ENCODE peak calls at places on chromosome 1, in six cellular contexts. One of them, this sample, is unnamed.

GRCh38 chr1:174874337-174875053 is 125.3 kb upstream of the CACYBP start:
- DNase-seq in H1: no peak
- DNase-seq in K562: no peak
- DNase-seq in GM12892: peak; percentile 13
- DNase-seq in HepG2: no peak
- DNase-seq in SK-N-SH: no peak
- DNase-seq in this sample: no peak

GRCh38 chr1:237759371-237759770 is 131.4 kb downstream of the ZP4 start:
- DNase-seq in GM12892: no peak
- DNase-seq in K562: no peak
- DNase-seq in H1: no peak
- DNase-seq in HepG2: no peak
- DNase-seq in SK-N-SH: no peak
- DNase-seq in this sample: no peak

GRCh38 chr1:21349693-21350092 is 59.4 kb upstream of the ECE1 start:
- DNase-seq in SK-N-SH: no peak
- DNase-seq in HepG2: no peak
- DNase-seq in K562: no peak
- DNase-seq in GM12892: no peak
- DNase-seq in H1: no peak
- DNase-seq in this sample: no peak

GRCh38 chr1:203926025-203926540 is 64.7 kb downstream of the SNRPE start:
- DNase-seq in K562: no peak
- DNase-seq in GM12892: no peak
- DNase-seq in SK-N-SH: no peak
- DNase-seq in H1: no peak
- DNase-seq in HepG2: no peak
- DNase-seq in this sample: no peak

GRCh38 chr1:182657026-182657425 is 27.4 kb downstream of the RGS8 start:
- DNase-seq in H1: no peak
- DNase-seq in HepG2: no peak
- DNase-seq in K562: no peak
- DNase-seq in GM12892: no peak
- DNase-seq in SK-N-SH: no peak
- DNase-seq in this sample: no peak

GRCh38 chr1:38129971-38130370 is 83.4 kb upstream of the POU3F1 start:
- DNase-seq in H1: no peak
- DNase-seq in K562: no peak
- DNase-seq in SK-N-SH: no peak
- DNase-seq in HepG2: no peak
- DNase-seq in GM12892: no peak
- DNase-seq in this sample: no peak

GRCh38 chr1:109636201-109636952 is 16.7 kb downstream of the AMPD2 start:
- DNase-seq in HepG2: peak; percentile 46
- DNase-seq in H1: peak; percentile 53
- DNase-seq in SK-N-SH: no peak
- DNase-seq in K562: peak; percentile 48
- DNase-seq in GM12892: no peak
- DNase-seq in this sample: no peak

GRCh38 chr1:8661185-8662110 is 156.0 kb downstream of the RERE start:
- DNase-seq in K562: no peak
- DNase-seq in H1: no peak
- DNase-seq in GM12892: no peak
- DNase-seq in HepG2: no peak
- DNase-seq in SK-N-SH: no peak
- DNase-seq in this sample: no peak

GRCh38 chr1:79726911-79727310 is 720.4 kb upstream of the ADGRL4 start:
- DNase-seq in SK-N-SH: no peak
- DNase-seq in GM12892: no peak
- DNase-seq in H1: no peak
- DNase-seq in K562: no peak
- DNase-seq in HepG2: no peak
- DNase-seq in this sample: no peak

GRCh38 chr1:236795757-236796719 is 946 bp downstream of the MTR start:
- DNase-seq in K562: no peak
- DNase-seq in SK-N-SH: peak; percentile 23
- DNase-seq in H1: no peak
- DNase-seq in HepG2: peak; percentile 23
- DNase-seq in GM12892: no peak
- DNase-seq in this sample: no peak

GRCh38 chr1:43405219-43405875 is 15.6 kb downstream of the SZT2 start:
- DNase-seq in GM12892: no peak
- DNase-seq in K562: peak; percentile 67
- DNase-seq in HepG2: no peak
- DNase-seq in H1: no peak
- DNase-seq in SK-N-SH: no peak
- DNase-seq in this sample: no peak

GRCh38 chr1:58848818-58849411 is 65.1 kb upstream of the JUN start:
- DNase-seq in K562: peak; percentile 19
- DNase-seq in SK-N-SH: peak; percentile 23
- DNase-seq in GM12892: no peak
- DNase-seq in HepG2: peak; percentile 25
- DNase-seq in H1: no peak
- DNase-seq in this sample: no peak

GRCh38 chr1:207397525-207397926 is 56.6 kb upstream of the CR2 start:
- DNase-seq in H1: no peak
- DNase-seq in GM12892: no peak
- DNase-seq in HepG2: no peak
- DNase-seq in K562: no peak
- DNase-seq in SK-N-SH: no peak
- DNase-seq in this sample: no peak

GRCh38 chr1:206550446-206550845 is 43.1 kb downstream of the RASSF5 start:
- DNase-seq in H1: no peak
- DNase-seq in SK-N-SH: no peak
- DNase-seq in GM12892: no peak
- DNase-seq in HepG2: no peak
- DNase-seq in K562: no peak
- DNase-seq in this sample: no peak

GRCh38 chr1:21645550-21645949 is 23.6 kb downstream of the RAP1GAP start:
- DNase-seq in HepG2: no peak
- DNase-seq in SK-N-SH: peak; percentile 56
- DNase-seq in K562: no peak
- DNase-seq in GM12892: no peak
- DNase-seq in H1: no peak
- DNase-seq in this sample: no peak

GRCh38 chr1:218164930-218165686 is 120.0 kb upstream of the RRP15 start:
- DNase-seq in K562: no peak
- DNase-seq in GM12892: peak; percentile 5
- DNase-seq in SK-N-SH: peak; percentile 67
- DNase-seq in HepG2: no peak
- DNase-seq in H1: peak; percentile 84
- DNase-seq in this sample: no peak

GRCh38 chr1:118479351-118479750 is 294.3 kb upstream of the SPAG17 start:
- DNase-seq in GM12892: no peak
- DNase-seq in SK-N-SH: no peak
- DNase-seq in HepG2: no peak
- DNase-seq in H1: no peak
- DNase-seq in K562: no peak
- DNase-seq in this sample: no peak

GRCh38 chr1:27539901-27540861 is 50.2 kb upstream of the WASF2 start:
- DNase-seq in K562: no peak
- DNase-seq in GM12892: no peak
- DNase-seq in HepG2: no peak
- DNase-seq in H1: no peak
- DNase-seq in SK-N-SH: no peak
- DNase-seq in this sample: no peak

GRCh38 chr1:23598424-23598823 is 39.1 kb upstream of the ID3 start:
- DNase-seq in HepG2: peak; percentile 33
- DNase-seq in K562: no peak
- DNase-seq in SK-N-SH: peak; percentile 81
- DNase-seq in H1: peak; percentile 86
- DNase-seq in GM12892: no peak
- DNase-seq in this sample: no peak

GRCh38 chr1:24694380-24694843 is 50.8 kb upstream of the CLIC4 start:
- DNase-seq in SK-N-SH: peak; percentile 62
- DNase-seq in GM12892: no peak
- DNase-seq in K562: no peak
- DNase-seq in H1: no peak
- DNase-seq in HepG2: no peak
- DNase-seq in this sample: no peak
- TF ChIP-seq TAF1 in SK-N-SH: no peak
- TF ChIP-seq TAF1 in GM12892: no peak
- TF ChIP-seq TAF1 in K562: no peak
- TF ChIP-seq TAF1 in H1: no peak
- TF ChIP-seq TAF1 in HepG2: no peak
- TF ChIP-seq TAF1 in this sample: no peak

GRCh38 chr1:116680752-116681151 is 13.2 kb upstream of the IGSF3 start:
- DNase-seq in K562: no peak
- DNase-seq in H1: no peak
- DNase-seq in SK-N-SH: no peak
- DNase-seq in GM12892: no peak
- DNase-seq in HepG2: no peak
- DNase-seq in this sample: no peak
- TF ChIP-seq TAF1 in K562: no peak
- TF ChIP-seq TAF1 in H1: no peak
- TF ChIP-seq TAF1 in SK-N-SH: no peak
- TF ChIP-seq TAF1 in GM12892: no peak
- TF ChIP-seq TAF1 in HepG2: no peak
- TF ChIP-seq TAF1 in this sample: no peak

GRCh38 chr1:35959304-35959703 is 28.4 kb downstream of the AGO3 start:
- DNase-seq in HepG2: no peak
- DNase-seq in SK-N-SH: no peak
- DNase-seq in GM12892: no peak
- DNase-seq in K562: no peak
- DNase-seq in H1: no peak
- DNase-seq in this sample: no peak

GRCh38 chr1:35962952-35963351 is 32.0 kb downstream of the AGO3 start:
- DNase-seq in GM12892: no peak
- DNase-seq in SK-N-SH: no peak
- DNase-seq in HepG2: no peak
- DNase-seq in H1: no peak
- DNase-seq in K562: no peak
- DNase-seq in this sample: no peak

GRCh38 chr1:35958558-35958957 is 27.7 kb downstream of the AGO3 start:
- DNase-seq in H1: no peak
- DNase-seq in K562: no peak
- DNase-seq in GM12892: no peak
- DNase-seq in HepG2: no peak
- DNase-seq in SK-N-SH: no peak
- DNase-seq in this sample: no peak
- TF ChIP-seq TAF1 in H1: no peak
- TF ChIP-seq TAF1 in K562: no peak
- TF ChIP-seq TAF1 in GM12892: no peak
- TF ChIP-seq TAF1 in HepG2: no peak
- TF ChIP-seq TAF1 in SK-N-SH: no peak
- TF ChIP-seq TAF1 in this sample: no peak

GRCh38 chr1:63935148-63935547 is 161.3 kb downstream of the ROR1 start:
- DNase-seq in K562: no peak
- DNase-seq in H1: no peak
- DNase-seq in HepG2: no peak
- DNase-seq in GM12892: no peak
- DNase-seq in SK-N-SH: peak; percentile 15
- DNase-seq in this sample: no peak
- TF ChIP-seq TAF1 in K562: no peak
- TF ChIP-seq TAF1 in H1: no peak
- TF ChIP-seq TAF1 in HepG2: no peak
- TF ChIP-seq TAF1 in GM12892: no peak
- TF ChIP-seq TAF1 in SK-N-SH: no peak
- TF ChIP-seq TAF1 in this sample: no peak

DNA sequence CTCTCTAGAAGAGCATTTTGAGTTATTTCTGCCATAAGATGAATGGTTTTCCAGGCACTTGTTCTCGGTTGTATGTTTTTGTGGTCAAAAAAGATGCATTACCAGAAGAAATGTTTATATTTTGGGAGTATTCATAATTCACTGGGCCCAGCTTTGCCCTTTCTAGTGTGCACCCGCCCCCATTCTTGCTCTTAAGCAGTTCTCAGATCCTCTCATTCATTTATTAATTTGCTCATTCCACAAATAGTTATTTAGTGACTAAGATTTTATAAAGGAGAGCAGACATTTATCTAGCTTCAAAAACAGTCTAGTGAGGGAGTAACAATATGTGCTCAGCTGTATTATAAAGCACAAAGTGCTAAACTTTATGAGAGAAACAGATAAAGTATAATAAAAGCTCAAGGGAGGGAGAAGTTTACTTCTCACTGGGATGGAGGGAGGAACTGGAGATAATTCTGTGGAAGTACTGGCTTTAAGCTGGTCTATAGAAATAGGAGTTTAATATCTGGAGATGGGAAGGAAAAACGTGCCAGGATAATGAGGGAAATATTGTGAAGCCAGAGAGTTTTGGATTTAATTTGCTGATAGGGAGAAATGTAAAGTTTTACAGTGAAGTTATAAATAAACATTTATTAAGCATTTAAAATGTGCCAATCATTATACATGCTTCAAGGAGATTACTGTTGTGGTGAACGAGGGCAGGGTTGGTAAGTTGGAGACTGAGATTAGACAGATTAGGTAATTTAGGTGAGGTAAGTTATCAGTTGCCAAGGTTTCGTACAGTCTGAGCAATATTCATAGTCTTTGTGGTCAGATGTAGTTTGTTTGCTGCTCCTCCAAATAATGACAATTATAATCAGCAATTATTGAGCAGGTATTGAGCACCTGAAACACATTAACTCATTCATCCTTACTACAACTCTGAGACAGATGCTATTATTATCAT is 9.1 kb upstream of the MACF1 start:
- DNase-seq in SK-N-SH: no peak
- DNase-seq in HepG2: no peak
- DNase-seq in H1: no peak
- DNase-seq in K562: no peak
- DNase-seq in GM12892: no peak
- DNase-seq in this sample: no peak
- TF ChIP-seq TAF1 in SK-N-SH: no peak
- TF ChIP-seq TAF1 in HepG2: no peak
- TF ChIP-seq TAF1 in H1: no peak
- TF ChIP-seq TAF1 in K562: no peak
- TF ChIP-seq TAF1 in GM12892: no peak
- TF ChIP-seq TAF1 in this sample: no peak

GRCh38 chr1:169904834-169905233 is 11.1 kb upstream of the SCYL3 start:
- DNase-seq in H1: no peak
- DNase-seq in HepG2: no peak
- DNase-seq in GM12892: no peak
- DNase-seq in K562: no peak
- DNase-seq in SK-N-SH: no peak
- DNase-seq in this sample: no peak

GRCh38 chr1:169899519-169900217 is 6.0 kb upstream of the SCYL3 start:
- DNase-seq in K562: no peak
- DNase-seq in HepG2: no peak
- DNase-seq in SK-N-SH: no peak
- DNase-seq in H1: no peak
- DNase-seq in GM12892: no peak
- DNase-seq in this sample: no peak

GRCh38 chr1:169901119-169901518 is 7.4 kb upstream of the SCYL3 start:
- DNase-seq in K562: no peak
- DNase-seq in HepG2: no peak
- DNase-seq in H1: no peak
- DNase-seq in SK-N-SH: no peak
- DNase-seq in GM12892: no peak
- DNase-seq in this sample: no peak

GRCh38 chr1:169902750-169903149 is 9.1 kb upstream of the SCYL3 start:
- DNase-seq in K562: no peak
- DNase-seq in GM12892: no peak
- DNase-seq in HepG2: no peak
- DNase-seq in H1: no peak
- DNase-seq in SK-N-SH: no peak
- DNase-seq in this sample: no peak

DNA sequence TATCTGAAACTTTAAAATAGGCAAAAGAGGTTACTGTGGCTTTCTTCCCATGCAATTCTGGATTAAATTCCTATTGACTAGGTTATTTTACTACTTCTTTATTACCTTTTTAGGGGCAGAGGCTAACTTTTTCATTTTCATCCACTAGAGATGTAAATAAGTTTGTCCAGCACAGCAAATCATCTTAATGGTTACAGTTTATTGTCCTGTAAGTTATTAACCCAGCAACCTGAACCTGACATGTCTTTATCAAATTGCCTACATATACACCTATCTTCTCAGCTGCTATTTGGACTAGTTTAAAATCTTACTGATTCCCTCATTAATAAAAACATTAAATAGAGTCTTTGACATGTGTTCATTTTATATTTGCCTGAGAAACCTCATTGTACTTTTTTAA is 6.9 kb upstream of the SCYL3 start:
- DNase-seq in SK-N-SH: no peak
- DNase-seq in GM12892: no peak
- DNase-seq in K562: no peak
- DNase-seq in HepG2: no peak
- DNase-seq in H1: no peak
- DNase-seq in this sample: no peak
- TF ChIP-seq TAF1 in SK-N-SH: no peak
- TF ChIP-seq TAF1 in GM12892: no peak
- TF ChIP-seq TAF1 in K562: no peak
- TF ChIP-seq TAF1 in HepG2: no peak
- TF ChIP-seq TAF1 in H1: no peak
- TF ChIP-seq TAF1 in this sample: no peak